ENCODE peak calls at places on chromosomes 3 and 15, in ten cellular contexts. E, X, D, N, V, H, T, Y, Z and K are unnamed samples. For H3K36me3, the result is how much of the 10 kb centered on the place peaks cover.

GRCh38 chr3:20574746-20575145 is 388.7 kb upstream of the SGO1 start:
- DNase-seq in V (no peak), N (no peak), E (no peak), Z (no peak), T (peak), X (peak), H (no peak), D (no peak), Y (peak), K (no peak)

GRCh38 chr3:189167027-189167766 is 4.6 kb upstream of the TPRG1 start:
- DNase-seq in T (no peak), V (no peak), Z (no peak), N (peak), X (no peak), D (peak), Y (no peak), H (no peak), E (peak), K (peak)

GRCh38 chr3:154844863-154845262 is 235.3 kb upstream of the MME start:
- DNase-seq in Y (no peak), T (no peak), Z (no peak), H (no peak), N (no peak), X (no peak), V (no peak), D (no peak), E (no peak), K (no peak)

GRCh38 chr15:90266061-90266431 is 574 bp downstream of the NGRN start:
- DNase-seq in H (no peak), E (no peak), Y (peak), D (peak), Z (no peak), V (peak), X (peak), T (peak), N (peak), K (peak)

GRCh38 chr3:53493997-53494791 is at the start of gene CACNA1D:
- DNase-seq in Z (peak), E (peak), Y (peak), X (peak), T (peak), D (peak), V (no peak), N (peak), H (peak), K (peak)

GRCh38 chr15:63025460-63025859 is 17.1 kb upstream of the TPM1 start:
- DNase-seq in X (no peak), T (no peak), E (no peak), D (no peak), N (no peak), Y (no peak), V (no peak), H (no peak), Z (no peak), K (no peak)

GRCh38 chr15:87267798-87268197 is 988.7 kb downstream of the NTRK3 start:
- DNase-seq in X (peak), Y (peak), T (peak), E (no peak), V (no peak), D (no peak), Z (no peak), N (no peak), H (no peak), K (no peak)

GRCh38 chr3:135352213-135352612 is 557.2 kb downstream of the EPHB1 start:
- DNase-seq in Z (no peak), X (no peak), N (no peak), V (no peak), Y (no peak), D (no peak), E (no peak), H (no peak), T (no peak), K (no peak)

GRCh38 chr15:51499379-51499976 is 123.1 kb downstream of the DMXL2 start:
- DNase-seq in Y (peak), Z (no peak), T (peak), N (no peak), X (peak), E (no peak), V (no peak), H (no peak), D (no peak), K (no peak)

GRCh38 chr15:71437919-71438318 is 322.6 kb downstream of the THSD4 start:
- DNase-seq in X (peak), V (no peak), H (no peak), T (peak), Z (no peak), Y (no peak), E (no peak), D (peak), N (no peak), K (no peak)

GRCh38 chr3:85090495-85090894 is 131.7 kb downstream of the CADM2 start:
- DNase-seq in H (no peak), T (no peak), Y (no peak), D (no peak), N (no peak), V (no peak), E (no peak), X (no peak), Z (no peak), K (no peak)

GRCh38 chr3:172317984-172318383 is 130.3 kb downstream of the GHSR start:
- DNase-seq in Y (peak), X (peak), T (peak), N (peak), E (peak), H (no peak), Z (peak), D (no peak), V (peak), K (no peak)

GRCh38 chr15:82177291-82178010 is 85.1 kb downstream of the EFL1 start:
- DNase-seq in Y (peak), V (no peak), H (no peak), E (no peak), D (no peak), N (no peak), X (peak), Z (no peak), T (peak), K (no peak)

GRCh38 chr3:80099559-80099958 is 331.8 kb upstream of the ROBO1 start:
- DNase-seq in D (no peak), V (no peak), E (no peak), Y (no peak), T (no peak), H (no peak), N (no peak), Z (no peak), X (no peak), K (no peak)

GRCh38 chr3:80096909-80097308 is 329.1 kb upstream of the ROBO1 start:
- DNase-seq in D (no peak), X (no peak), V (no peak), H (no peak), N (no peak), Y (no peak), E (no peak), Z (no peak), T (no peak), K (no peak)

GRCh38 chr3:80097674-80098073 is 329.9 kb upstream of the ROBO1 start:
- DNase-seq in X (peak), Y (no peak), H (no peak), V (no peak), Z (no peak), E (no peak), T (peak), D (no peak), N (no peak), K (no peak)
- H3K36me3 ChIP-seq in X (under half), Y (under half), H (under half), V (under half), Z (under half), E (under half), T (under half), D (under half), N (under half), K (under half)

GRCh38 chr15:39585394-39585841 is 4.5 kb downstream of the THBS1 start:
- DNase-seq in V (no peak), X (peak), E (no peak), Z (no peak), H (no peak), T (peak), Y (peak), N (no peak), D (no peak), K (no peak)
- H3K4me3 ChIP-seq in V (no peak), X (peak), E (no peak), Z (no peak), H (peak), T (peak), Y (no peak), N (no peak), D (peak), K (no peak)

DNA sequence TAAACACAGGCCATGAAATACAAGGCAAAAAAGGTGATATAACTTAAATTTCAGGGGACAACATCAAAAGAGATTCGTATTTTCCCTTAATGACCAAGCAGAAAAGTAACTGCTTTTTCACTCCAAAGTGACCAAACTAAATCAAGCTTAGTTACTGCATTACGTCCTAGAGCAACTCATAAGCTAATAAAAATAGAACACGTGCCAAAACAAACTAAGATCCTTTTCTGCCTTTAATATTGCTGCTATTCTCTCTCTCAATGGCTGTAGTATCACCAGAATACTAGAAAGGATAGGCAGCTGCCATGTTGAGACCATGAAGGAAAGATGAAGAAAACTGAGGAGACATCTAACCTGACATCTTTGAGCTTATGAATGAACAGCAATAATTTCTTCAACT is 43.3 kb downstream of the UBXN7 start:
- DNase-seq in E (no peak), Y (peak), D (no peak), N (no peak), X (peak), T (no peak), Z (no peak), V (no peak), H (no peak), K (no peak)
- H3K36me3 ChIP-seq in E (under half), Y (under half), D (under half), N (under half), X (under half), T (under half), Z (under half), V (under half), H (under half), K (under half)

DNA sequence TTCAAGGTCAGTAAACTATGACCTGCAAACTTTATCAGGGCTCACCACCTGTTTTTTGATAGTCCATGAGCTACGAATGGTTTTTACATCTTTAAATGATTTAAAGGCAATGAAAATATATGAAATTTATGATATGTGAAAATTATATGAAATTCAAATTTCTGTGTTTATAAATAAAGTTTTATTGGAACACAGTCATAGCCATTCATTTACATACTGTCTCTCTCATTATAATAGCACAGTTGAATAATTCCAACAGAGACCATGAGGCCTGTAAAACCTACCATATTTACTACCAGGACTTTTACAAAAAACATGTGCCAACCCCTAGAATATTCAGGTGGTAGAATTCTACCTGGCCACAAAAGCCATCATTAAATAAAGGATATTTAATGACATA is 64.0 kb upstream of the XXYLT1 start:
- DNase-seq in T (no peak), V (no peak), H (no peak), Y (no peak), E (no peak), N (no peak), D (no peak), Z (no peak), X (no peak), K (no peak)
- H3K4me3 ChIP-seq in T (no peak), V (no peak), H (no peak), Y (no peak), E (no peak), N (no peak), D (no peak), Z (no peak), X (no peak), K (no peak)

GRCh38 chr3:126347543-126348161 is 9.6 kb downstream of the KLF15 start:
- DNase-seq in N (peak), Z (no peak), D (peak), H (no peak), V (peak), Y (no peak), T (no peak), X (no peak), E (peak), K (peak)

GRCh38 chr3:126349071-126349470 is 8.1 kb downstream of the KLF15 start:
- DNase-seq in X (no peak), D (peak), N (no peak), E (peak), V (peak), T (no peak), H (no peak), Z (peak), Y (no peak), K (peak)

GRCh38 chr3:126349611-126350501 is 7.4 kb downstream of the KLF15 start:
- DNase-seq in H (peak), V (peak), T (no peak), E (peak), D (peak), X (no peak), N (no peak), Z (peak), Y (no peak), K (peak)

GRCh38 chr3:126346466-126346865 is 10.7 kb downstream of the KLF15 start:
- DNase-seq in D (peak), X (no peak), Z (no peak), Y (no peak), H (no peak), T (no peak), E (no peak), N (peak), V (no peak), K (no peak)

GRCh38 chr3:126348308-126348920 is 8.8 kb downstream of the KLF15 start:
- DNase-seq in E (no peak), Z (peak), T (peak), H (no peak), V (peak), X (no peak), N (peak), Y (peak), D (no peak), K (peak)
- H3K36me3 ChIP-seq in E (under half), Z (under half), T (under half), H (under half), V (under half), X (under half), N (under half), Y (under half), D (under half), K (under half)

GRCh38 chr3:5095879-5096278 is 26.2 kb upstream of the ARL8B start:
- DNase-seq in E (no peak), Y (peak), H (no peak), Z (peak), T (peak), D (no peak), N (no peak), X (peak), V (no peak), K (peak)
- H3K4me3 ChIP-seq in E (no peak), Y (peak), H (peak), Z (peak), T (peak), D (no peak), N (no peak), X (peak), V (no peak), K (peak)